ENCODE peak calls at places on chromosomes 12 and 14, in ten cellular contexts. One of them, this sample, is unnamed.

GRCh38 chr12:122848471-122849351 is 13.5 kb downstream of the HIP1R start:
- DNase-seq in neuronal stem cell: no peak
- DNase-seq in ascending aorta: no peak
- DNase-seq in hepatocyte: no peak
- DNase-seq in sigmoid colon: no peak
- DNase-seq in upper lobe of right lung: no peak
- DNase-seq in body of pancreas: no peak
- DNase-seq in cardiac muscle cell: no peak
- DNase-seq in thyroid gland: peak; percentile 2
- DNase-seq in breast epithelium: no peak
- DNase-seq in this sample: no peak

GRCh38 chr14:42293180-42293579 is 686.5 kb downstream of the LRFN5 start:
- DNase-seq in ascending aorta: no peak
- DNase-seq in breast epithelium: no peak
- DNase-seq in sigmoid colon: no peak
- DNase-seq in thyroid gland: no peak
- DNase-seq in body of pancreas: no peak
- DNase-seq in hepatocyte: no peak
- DNase-seq in upper lobe of right lung: no peak
- DNase-seq in cardiac muscle cell: no peak
- DNase-seq in neuronal stem cell: no peak
- DNase-seq in this sample: no peak

GRCh38 chr12:4829161-4829792 is 80.4 kb upstream of the KCNA1 start:
- DNase-seq in cardiac muscle cell: no peak
- DNase-seq in thyroid gland: no peak
- DNase-seq in upper lobe of right lung: no peak
- DNase-seq in neuronal stem cell: no peak
- DNase-seq in body of pancreas: no peak
- DNase-seq in hepatocyte: no peak
- DNase-seq in ascending aorta: no peak
- DNase-seq in breast epithelium: no peak
- DNase-seq in sigmoid colon: no peak
- DNase-seq in this sample: peak; percentile 56

GRCh38 chr12:54167500-54167896 is 21.3 kb downstream of the SMUG1 start:
- DNase-seq in neuronal stem cell: no peak
- DNase-seq in cardiac muscle cell: no peak
- DNase-seq in breast epithelium: no peak
- DNase-seq in sigmoid colon: no peak
- DNase-seq in thyroid gland: no peak
- DNase-seq in body of pancreas: no peak
- DNase-seq in ascending aorta: no peak
- DNase-seq in hepatocyte: no peak
- DNase-seq in upper lobe of right lung: no peak
- DNase-seq in this sample: no peak

GRCh38 chr12:13816394-13816793 is 165.0 kb downstream of the GRIN2B start:
- DNase-seq in body of pancreas: no peak
- DNase-seq in hepatocyte: no peak
- DNase-seq in thyroid gland: no peak
- DNase-seq in cardiac muscle cell: peak; percentile 23
- DNase-seq in neuronal stem cell: peak; percentile 44
- DNase-seq in sigmoid colon: no peak
- DNase-seq in upper lobe of right lung: no peak
- DNase-seq in breast epithelium: no peak
- DNase-seq in ascending aorta: no peak
- DNase-seq in this sample: no peak

GRCh38 chr12:92703777-92704176 is 988 bp downstream of the PLEKHG7 start:
- DNase-seq in thyroid gland: no peak
- DNase-seq in neuronal stem cell: no peak
- DNase-seq in cardiac muscle cell: no peak
- DNase-seq in ascending aorta: no peak
- DNase-seq in sigmoid colon: no peak
- DNase-seq in breast epithelium: no peak
- DNase-seq in body of pancreas: no peak
- DNase-seq in hepatocyte: no peak
- DNase-seq in upper lobe of right lung: no peak
- DNase-seq in this sample: no peak

GRCh38 chr12:31818623-31819268 is 89.9 kb upstream of the AMN1 start:
- DNase-seq in body of pancreas: no peak
- DNase-seq in sigmoid colon: no peak
- DNase-seq in breast epithelium: no peak
- DNase-seq in neuronal stem cell: no peak
- DNase-seq in thyroid gland: no peak
- DNase-seq in ascending aorta: no peak
- DNase-seq in upper lobe of right lung: no peak
- DNase-seq in hepatocyte: no peak
- DNase-seq in cardiac muscle cell: no peak
- DNase-seq in this sample: no peak

GRCh38 chr14:77266336-77266735 is 4.7 kb downstream of the NGB start:
- DNase-seq in upper lobe of right lung: no peak
- DNase-seq in body of pancreas: no peak
- DNase-seq in ascending aorta: no peak
- DNase-seq in breast epithelium: no peak
- DNase-seq in cardiac muscle cell: no peak
- DNase-seq in sigmoid colon: no peak
- DNase-seq in hepatocyte: no peak
- DNase-seq in neuronal stem cell: no peak
- DNase-seq in thyroid gland: no peak
- DNase-seq in this sample: no peak

GRCh38 chr12:93957870-93958269 is 190.5 kb upstream of the PLXNC1 start:
- DNase-seq in sigmoid colon: no peak
- DNase-seq in breast epithelium: no peak
- DNase-seq in hepatocyte: no peak
- DNase-seq in ascending aorta: no peak
- DNase-seq in neuronal stem cell: no peak
- DNase-seq in body of pancreas: no peak
- DNase-seq in cardiac muscle cell: no peak
- DNase-seq in upper lobe of right lung: no peak
- DNase-seq in thyroid gland: no peak
- DNase-seq in this sample: no peak

GRCh38 chr12:71768900-71769299 is 14.2 kb downstream of the RAB21 start:
- DNase-seq in hepatocyte: no peak
- DNase-seq in cardiac muscle cell: no peak
- DNase-seq in thyroid gland: no peak
- DNase-seq in sigmoid colon: no peak
- DNase-seq in breast epithelium: no peak
- DNase-seq in upper lobe of right lung: no peak
- DNase-seq in body of pancreas: no peak
- DNase-seq in ascending aorta: no peak
- DNase-seq in neuronal stem cell: no peak
- DNase-seq in this sample: no peak

GRCh38 chr14:29743566-29743965 is 184.1 kb downstream of the PRKD1 start:
- DNase-seq in cardiac muscle cell: peak; percentile 34
- DNase-seq in sigmoid colon: peak; percentile 67
- DNase-seq in body of pancreas: no peak
- DNase-seq in neuronal stem cell: no peak
- DNase-seq in ascending aorta: no peak
- DNase-seq in thyroid gland: peak; percentile 12
- DNase-seq in hepatocyte: no peak
- DNase-seq in breast epithelium: no peak
- DNase-seq in upper lobe of right lung: no peak
- DNase-seq in this sample: no peak

GRCh38 chr12:85865905-85866304 is 8.2 kb upstream of the NTS start:
- DNase-seq in breast epithelium: no peak
- DNase-seq in upper lobe of right lung: no peak
- DNase-seq in ascending aorta: no peak
- DNase-seq in sigmoid colon: no peak
- DNase-seq in hepatocyte: no peak
- DNase-seq in neuronal stem cell: no peak
- DNase-seq in thyroid gland: no peak
- DNase-seq in body of pancreas: no peak
- DNase-seq in cardiac muscle cell: peak; percentile 8
- DNase-seq in this sample: no peak

GRCh38 chr12:53591301-53592206 is 34.6 kb downstream of the ATF7 start:
- DNase-seq in upper lobe of right lung: no peak
- DNase-seq in breast epithelium: no peak
- DNase-seq in cardiac muscle cell: peak; percentile 61
- DNase-seq in ascending aorta: no peak
- DNase-seq in sigmoid colon: no peak
- DNase-seq in body of pancreas: no peak
- DNase-seq in thyroid gland: peak; percentile 17
- DNase-seq in hepatocyte: no peak
- DNase-seq in neuronal stem cell: peak; percentile 4
- DNase-seq in this sample: no peak

GRCh38 chr14:89849931-89850330 is 104.6 kb downstream of the EFCAB11 start:
- DNase-seq in breast epithelium: no peak
- DNase-seq in thyroid gland: no peak
- DNase-seq in upper lobe of right lung: no peak
- DNase-seq in cardiac muscle cell: no peak
- DNase-seq in neuronal stem cell: no peak
- DNase-seq in ascending aorta: no peak
- DNase-seq in hepatocyte: no peak
- DNase-seq in body of pancreas: no peak
- DNase-seq in sigmoid colon: no peak
- DNase-seq in this sample: no peak

GRCh38 chr12:86723326-86723725 is 467.1 kb upstream of the MGAT4C start:
- DNase-seq in neuronal stem cell: no peak
- DNase-seq in sigmoid colon: no peak
- DNase-seq in breast epithelium: no peak
- DNase-seq in upper lobe of right lung: no peak
- DNase-seq in cardiac muscle cell: no peak
- DNase-seq in body of pancreas: no peak
- DNase-seq in thyroid gland: no peak
- DNase-seq in ascending aorta: no peak
- DNase-seq in hepatocyte: no peak
- DNase-seq in this sample: no peak

GRCh38 chr12:130739571-130739970 is 23.5 kb upstream of the RIMBP2 start:
- DNase-seq in ascending aorta: no peak
- DNase-seq in thyroid gland: no peak
- DNase-seq in body of pancreas: no peak
- DNase-seq in neuronal stem cell: no peak
- DNase-seq in cardiac muscle cell: no peak
- DNase-seq in hepatocyte: no peak
- DNase-seq in upper lobe of right lung: no peak
- DNase-seq in sigmoid colon: no peak
- DNase-seq in breast epithelium: no peak
- DNase-seq in this sample: no peak
- H3K4me3 ChIP-seq in ascending aorta: no peak overlapping the region
- H3K4me3 ChIP-seq in thyroid gland: no peak overlapping the region
- H3K4me3 ChIP-seq in body of pancreas: no peak overlapping the region
- H3K4me3 ChIP-seq in neuronal stem cell: no peak overlapping the region
- H3K4me3 ChIP-seq in cardiac muscle cell: no peak overlapping the region
- H3K4me3 ChIP-seq in hepatocyte: no peak overlapping the region
- H3K4me3 ChIP-seq in upper lobe of right lung: no peak overlapping the region
- H3K4me3 ChIP-seq in sigmoid colon: no peak overlapping the region
- H3K4me3 ChIP-seq in breast epithelium: no peak overlapping the region
- H3K4me3 ChIP-seq in this sample: no peak overlapping the region

DNA sequence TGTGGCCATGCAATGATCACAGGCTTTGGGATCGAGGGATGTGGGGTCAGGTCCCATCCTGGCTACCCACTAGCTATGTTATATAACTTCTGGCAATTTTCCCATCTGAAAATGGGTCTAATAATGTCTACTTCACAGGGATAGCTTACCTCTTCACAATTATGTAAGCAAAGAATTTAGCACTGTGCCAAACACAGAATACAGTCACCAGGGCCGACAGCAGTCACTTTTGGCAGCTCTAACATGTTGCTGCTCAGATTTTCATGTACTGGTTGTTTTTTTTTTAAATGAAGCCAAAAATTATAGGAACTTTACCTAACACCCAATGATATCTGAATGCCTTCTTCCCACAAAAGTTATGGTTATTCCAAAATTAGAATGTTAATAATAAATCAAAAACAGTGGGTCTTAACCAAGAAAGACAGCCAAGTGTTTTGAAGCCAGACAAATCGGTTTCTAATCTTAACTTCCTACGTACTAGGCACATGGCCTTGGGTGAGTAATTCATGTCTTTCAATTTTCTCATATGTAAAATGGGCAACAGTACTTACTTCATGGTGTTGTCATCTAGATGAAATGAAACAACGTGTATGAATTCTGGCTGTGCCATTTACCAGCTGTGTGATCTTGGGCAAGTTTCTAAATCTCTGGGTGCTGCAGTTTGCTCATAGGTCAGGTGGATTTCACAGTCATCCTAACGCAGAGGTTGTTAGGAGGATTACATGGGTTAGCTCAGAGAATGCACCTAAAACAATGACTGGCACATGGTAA is 13.0 kb upstream of the PCED1B start:
- DNase-seq in hepatocyte: no peak
- DNase-seq in sigmoid colon: no peak
- DNase-seq in cardiac muscle cell: no peak
- DNase-seq in upper lobe of right lung: no peak
- DNase-seq in breast epithelium: no peak
- DNase-seq in neuronal stem cell: no peak
- DNase-seq in ascending aorta: no peak
- DNase-seq in body of pancreas: no peak
- DNase-seq in thyroid gland: no peak
- DNase-seq in this sample: no peak
- H3K27ac ChIP-seq in hepatocyte: no peak overlapping the region
- H3K27ac ChIP-seq in sigmoid colon: peak overlapping the region; percentile 61
- H3K27ac ChIP-seq in cardiac muscle cell: no peak overlapping the region
- H3K27ac ChIP-seq in upper lobe of right lung: no peak overlapping the region
- H3K27ac ChIP-seq in breast epithelium: peak overlapping the region; percentile 41
- H3K27ac ChIP-seq in neuronal stem cell: no peak overlapping the region
- H3K27ac ChIP-seq in ascending aorta: peak overlapping the region; percentile 58
- H3K27ac ChIP-seq in body of pancreas: peak overlapping the region; percentile 35
- H3K27ac ChIP-seq in thyroid gland: no peak overlapping the region
- H3K27ac ChIP-seq in this sample: no peak overlapping the region

GRCh38 chr12:7444076-7444475 is at the start of gene CD163L1:
- DNase-seq in breast epithelium: no peak
- DNase-seq in hepatocyte: no peak
- DNase-seq in body of pancreas: no peak
- DNase-seq in neuronal stem cell: no peak
- DNase-seq in cardiac muscle cell: no peak
- DNase-seq in ascending aorta: no peak
- DNase-seq in thyroid gland: no peak
- DNase-seq in upper lobe of right lung: no peak
- DNase-seq in sigmoid colon: no peak
- DNase-seq in this sample: no peak
- H3K4me3 ChIP-seq in breast epithelium: no peak within 1 kb of the TSS
- H3K4me3 ChIP-seq in hepatocyte: no peak within 1 kb of the TSS
- H3K4me3 ChIP-seq in body of pancreas: no peak within 1 kb of the TSS
- H3K4me3 ChIP-seq in neuronal stem cell: no peak within 1 kb of the TSS
- H3K4me3 ChIP-seq in cardiac muscle cell: no peak within 1 kb of the TSS
- H3K4me3 ChIP-seq in ascending aorta: no peak within 1 kb of the TSS
- H3K4me3 ChIP-seq in thyroid gland: no peak within 1 kb of the TSS
- H3K4me3 ChIP-seq in upper lobe of right lung: no peak within 1 kb of the TSS
- H3K4me3 ChIP-seq in sigmoid colon: no peak within 1 kb of the TSS
- H3K4me3 ChIP-seq in this sample: no peak within 1 kb of the TSS

GRCh38 chr12:114508529-114509129 is 102.7 kb upstream of the TBX5 start:
- DNase-seq in upper lobe of right lung: no peak
- DNase-seq in breast epithelium: peak; percentile 63
- DNase-seq in thyroid gland: peak; percentile 74
- DNase-seq in neuronal stem cell: peak; percentile 78
- DNase-seq in sigmoid colon: peak; percentile 71
- DNase-seq in cardiac muscle cell: peak; percentile 88
- DNase-seq in ascending aorta: no peak
- DNase-seq in body of pancreas: peak; percentile 75
- DNase-seq in hepatocyte: peak; percentile 85
- DNase-seq in this sample: peak; percentile 9

DNA sequence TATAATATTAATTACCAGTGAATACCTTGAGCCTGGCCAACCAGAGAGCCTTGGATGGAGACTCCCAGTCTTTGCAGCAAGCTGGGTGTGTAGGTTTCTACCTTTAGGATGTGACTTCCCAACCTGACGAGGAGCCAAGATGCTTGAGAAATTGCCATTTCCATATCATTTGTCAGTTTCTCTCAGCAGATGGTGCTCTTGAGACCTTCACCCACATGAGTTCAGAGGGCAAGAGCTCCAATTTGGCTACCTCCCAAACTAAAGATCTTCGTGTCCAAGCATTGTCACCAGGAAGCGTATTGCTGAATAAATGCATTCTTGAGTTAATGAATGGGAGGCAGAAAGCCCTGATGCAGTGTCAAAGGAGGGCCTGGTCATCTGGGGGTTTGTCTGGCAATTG is 106.4 kb upstream of the TBX5 start:
- DNase-seq in neuronal stem cell: no peak
- DNase-seq in ascending aorta: no peak
- DNase-seq in thyroid gland: no peak
- DNase-seq in sigmoid colon: no peak
- DNase-seq in breast epithelium: no peak
- DNase-seq in body of pancreas: no peak
- DNase-seq in upper lobe of right lung: no peak
- DNase-seq in hepatocyte: no peak
- DNase-seq in cardiac muscle cell: no peak
- DNase-seq in this sample: no peak
- H3K27ac ChIP-seq in neuronal stem cell: no peak overlapping the region
- H3K27ac ChIP-seq in ascending aorta: no peak overlapping the region
- H3K27ac ChIP-seq in thyroid gland: no peak overlapping the region
- H3K27ac ChIP-seq in sigmoid colon: no peak overlapping the region
- H3K27ac ChIP-seq in breast epithelium: no peak overlapping the region
- H3K27ac ChIP-seq in body of pancreas: no peak overlapping the region
- H3K27ac ChIP-seq in upper lobe of right lung: no peak overlapping the region
- H3K27ac ChIP-seq in hepatocyte: no peak overlapping the region
- H3K27ac ChIP-seq in cardiac muscle cell: no peak overlapping the region
- H3K27ac ChIP-seq in this sample: no peak overlapping the region

This sample was measured in naive thymus-derived CD4-positive, alpha-beta T cell.